ENCODE peak calls at places on chromosomes 11 and 22, in ten cellular contexts. P is NCI-H510A treated with DMSO at 0.1 percent for 48 hours; B is lung; V is hypothalamus; D is head of caudate nucleus; Z is spleen; O is naive B cell; Q is activated T-cell treated with anti-CD3 and anti-CD28 coated beads for 24 hours; R is stimulated activated CD4-positive, alpha-beta T cell treated with anti-CD3 and anti-CD28 coated beads, Interleukin-4, amount 100 ng/mL, for 1 hour; G is COR-L47. K is an unnamed sample.

GRCh38 chr11:20621679-20622078 is 22.3 kb downstream of the SLC6A5 start:
- DNase-seq in R (no peak), P (no peak), B (no peak), G (peak), O (no peak), D (no peak), Z (no peak), Q (no peak), V (no peak), K (peak)

GRCh38 chr11:57248780-57249383 is 11.8 kb upstream of the APLNR start:
- DNase-seq in R (peak), G (peak), Z (peak), Q (no peak), P (peak), D (peak), B (peak), O (no peak), V (no peak), K (peak)

GRCh38 chr22:45925811-45926351 is 51.1 kb downstream of the WNT7B start:
- DNase-seq in R (no peak), O (no peak), B (no peak), Z (no peak), G (no peak), P (no peak), Q (no peak), V (no peak), D (no peak), K (no peak)

GRCh38 chr11:11706022-11706421 is 84.2 kb upstream of the GALNT18 start:
- DNase-seq in Z (no peak), Q (no peak), R (no peak), G (no peak), B (no peak), D (no peak), P (no peak), O (no peak), V (no peak), K (no peak)

GRCh38 chr11:70628881-70629844 is 230.8 kb downstream of the CTTN start:
- DNase-seq in Z (no peak), B (peak), O (no peak), P (peak), R (no peak), Q (no peak), D (peak), G (peak), V (no peak), K (no peak)

GRCh38 chr11:102730036-102730815 is 5.5 kb upstream of the MMP8 start:
- DNase-seq in P (no peak), B (no peak), D (no peak), V (no peak), Z (no peak), O (no peak), Q (no peak), R (no peak), G (no peak), K (no peak)

GRCh38 chr11:64898541-64898940 is 18.5 kb downstream of the ATG2A start:
- DNase-seq in Q (no peak), Z (no peak), B (no peak), P (no peak), G (no peak), O (no peak), R (no peak), D (no peak), V (no peak), K (no peak)

GRCh38 chr11:64385953-64386704 is 27.2 kb downstream of the RPS6KA4 start:
- DNase-seq in G (no peak), R (no peak), B (no peak), D (no peak), Q (no peak), V (no peak), O (no peak), Z (no peak), P (no peak), K (no peak)

GRCh38 chr11:114180301-114181055 is 115.7 kb upstream of the NNMT start:
- DNase-seq in V (no peak), O (no peak), B (peak), Q (no peak), Z (no peak), R (no peak), P (peak), G (peak), D (peak), K (peak)

GRCh38 chr11:64157987-64158386 is 7.9 kb downstream of the MACROD1 start:
- DNase-seq in Z (no peak), V (no peak), Q (no peak), B (no peak), D (no peak), G (no peak), R (no peak), P (no peak), O (no peak), K (no peak)

GRCh38 chr11:86984701-86985100 is 29.5 kb upstream of the FZD4 start:
- DNase-seq in Q (no peak), V (no peak), O (no peak), G (no peak), R (no peak), D (no peak), P (no peak), B (no peak), Z (no peak), K (no peak)

GRCh38 chr11:123164732-123165450 is 30.2 kb downstream of the CLMP start:
- DNase-seq in O (no peak), Z (no peak), D (no peak), B (no peak), V (no peak), P (no peak), Q (no peak), R (no peak), G (no peak), K (no peak)

GRCh38 chr11:12087075-12087775 is 23.2 kb upstream of the MICAL2 start:
- DNase-seq in R (peak), D (no peak), P (no peak), Z (peak), Q (no peak), G (no peak), V (no peak), O (no peak), B (no peak), K (no peak)

GRCh38 chr22:50445071-50445879 is 29.6 kb downstream of the SBF1 start:
- DNase-seq in P (no peak), Z (no peak), B (peak), D (peak), Q (no peak), V (no peak), R (no peak), O (no peak), G (no peak), K (no peak)

GRCh38 chr11:78381867-78382266 is 35.8 kb downstream of the GAB2 start:
- DNase-seq in P (no peak), V (no peak), Q (no peak), B (no peak), O (no peak), G (no peak), Z (no peak), D (no peak), R (no peak), K (no peak)

GRCh38 chr11:120121336-120121735 is 16.6 kb downstream of the TRIM29 start:
- DNase-seq in B (no peak), D (no peak), Z (no peak), O (no peak), R (no peak), G (no peak), P (no peak), V (no peak), Q (no peak), K (no peak)

GRCh38 chr11:58928691-58929090 is 10.6 kb upstream of the GLYATL1 start:
- DNase-seq in V (no peak), R (no peak), O (no peak), Q (no peak), P (peak), Z (no peak), G (no peak), B (no peak), D (no peak), K (peak)

GRCh38 chr22:40399661-40400060 is 29.3 kb downstream of the SGSM3 start:
- DNase-seq in O (no peak), Z (no peak), R (no peak), V (no peak), D (no peak), B (no peak), G (no peak), Q (no peak), P (no peak), K (no peak)

GRCh38 chr11:17463795-17464194 is 12.8 kb downstream of the ABCC8 start:
- DNase-seq in G (no peak), Z (no peak), D (no peak), B (no peak), V (no peak), Q (no peak), P (no peak), O (no peak), R (no peak), K (no peak)

GRCh38 chr11:79019981-79020380 is 420.8 kb downstream of the TENM4 start:
- DNase-seq in P (no peak), R (no peak), B (no peak), G (no peak), Q (no peak), Z (no peak), D (peak), V (no peak), O (no peak), K (no peak)

GRCh38 chr22:35524966-35525686 is 15.5 kb upstream of the RASD2 start:
- DNase-seq in V (no peak), R (no peak), Z (no peak), G (peak), D (no peak), P (no peak), O (no peak), B (no peak), Q (no peak), K (peak)

GRCh38 chr22:21068681-21069276 is 23.0 kb downstream of the LRRC74B start:
- DNase-seq in V (no peak), Z (no peak), P (no peak), B (no peak), O (no peak), G (no peak), D (no peak), R (no peak), Q (no peak), K (no peak)

GRCh38 chr22:31715157-31715778 is 34.7 kb downstream of the PRR14L start:
- DNase-seq in G (no peak), D (no peak), V (no peak), B (no peak), P (no peak), Z (no peak), O (no peak), R (no peak), Q (no peak), K (no peak)

GRCh38 chr11:27938011-27938410 is 169.9 kb downstream of the KIF18A start:
- DNase-seq in V (no peak), O (no peak), G (no peak), D (no peak), Q (no peak), P (no peak), B (no peak), R (no peak), Z (no peak), K (no peak)

GRCh38 chr11:120209750-120210650 is 832 bp upstream of the OAF start:
- DNase-seq in R (no peak), O (no peak), Z (no peak), G (no peak), B (no peak), V (no peak), Q (no peak), D (peak), P (no peak), K (no peak)

GRCh38 chr11:35615911-35616900 is 2.1 kb upstream of the FJX1 start:
- DNase-seq in G (peak), R (no peak), D (peak), O (peak), Z (no peak), B (no peak), P (peak), V (peak), Q (no peak), K (peak)

GRCh38 chr11:120304526-120304925 is 20.6 kb upstream of the TLCD5 start:
- DNase-seq in P (no peak), O (no peak), D (no peak), R (no peak), Z (no peak), B (no peak), Q (no peak), V (no peak), G (no peak), K (no peak)

GRCh38 chr22:40668611-40669390 is 10.5 kb upstream of the MCHR1 start:
- DNase-seq in R (no peak), O (no peak), D (no peak), G (no peak), B (no peak), Z (no peak), P (no peak), Q (no peak), V (no peak), K (no peak)

GRCh38 chr11:84089072-84090057 is 803.2 kb upstream of the CCDC90B start:
- DNase-seq in Q (no peak), D (peak), V (no peak), G (peak), P (peak), B (no peak), Z (no peak), R (no peak), O (no peak), K (peak)

GRCh38 chr11:128830290-128830813 is 36.7 kb downstream of the KCNJ1 start:
- DNase-seq in O (no peak), P (no peak), R (no peak), V (no peak), B (no peak), D (no peak), G (no peak), Q (no peak), Z (no peak), K (no peak)

GRCh38 chr11:61056981-61057380 is 45.3 kb upstream of the CD5 start:
- DNase-seq in D (no peak), V (no peak), O (no peak), B (no peak), R (no peak), P (no peak), Z (no peak), G (no peak), Q (no peak), K (no peak)

GRCh38 chr22:28892175-28892731 is 8.9 kb downstream of the ZNRF3 start:
- DNase-seq in D (no peak), Q (no peak), R (no peak), O (no peak), B (no peak), G (no peak), Z (no peak), P (no peak), V (no peak), K (no peak)

GRCh38 chr11:116360542-116360941 is 412.2 kb downstream of the BUD13 start:
- DNase-seq in G (no peak), Z (no peak), O (no peak), Q (no peak), D (no peak), V (no peak), P (no peak), R (no peak), B (no peak), K (no peak)

K was measured in NCI-H146.